ENCODE peak calls at places on chromosome 22, in six cellular contexts. A is suprapubic skin, M is fibroblast of lung, Z is neural progenitor cell, G is stomach, S is brain microvascular endothelial cell. R is an unnamed sample.

GRCh38 chr22:39905686-39906085 is 4.8 kb downstream of the GRAP2 start:
- DNase-seq in M (no peak), G (no peak), S (no peak), Z (no peak), A (no peak), R (no peak)

GRCh38 chr22:25475554-25476022 is 88.9 kb upstream of the GRK3 start:
- DNase-seq in A (no peak), G (no peak), S (peak), M (peak), Z (no peak), R (no peak)

GRCh38 chr22:16789860-16790493 is 35.2 kb downstream of the XKR3 start:
- DNase-seq in G (no peak), A (no peak), M (no peak), Z (no peak), S (no peak), R (no peak)

GRCh38 chr22:49627217-49628181 is 200.2 kb downstream of the BRD1 start:
- DNase-seq in M (no peak), S (no peak), Z (peak), G (no peak), A (peak), R (no peak)

GRCh38 chr22:32473388-32473952 is 1.1 kb upstream of the FBXO7 start:
- DNase-seq in G (no peak), M (peak), Z (peak), A (peak), S (peak), R (peak)

GRCh38 chr22:49238181-49239141 is 589.2 kb downstream of the BRD1 start:
- DNase-seq in G (no peak), A (peak), M (no peak), S (no peak), Z (no peak), R (no peak)

GRCh38 chr22:44669725-44670027 is 32.3 kb upstream of the PRR5 start:
- DNase-seq in S (no peak), G (no peak), A (no peak), M (no peak), Z (peak), R (no peak)

GRCh38 chr22:24383061-24383460 is 44.3 kb upstream of the ADORA2A start:
- DNase-seq in G (no peak), S (no peak), Z (no peak), A (no peak), M (no peak), R (no peak)

GRCh38 chr22:35319244-35319985 is 19.7 kb downstream of the TOM1 start:
- DNase-seq in Z (no peak), A (no peak), M (no peak), S (no peak), G (no peak), R (no peak)

GRCh38 chr22:19571995-19572394 is 47.8 kb upstream of the CLDN5 start:
- DNase-seq in M (no peak), Z (no peak), S (no peak), A (no peak), G (no peak), R (peak)

GRCh38 chr22:50694099-50694498 is 21.5 kb downstream of the SHANK3 start:
- DNase-seq in G (no peak), M (no peak), A (no peak), Z (no peak), S (no peak), R (no peak)

GRCh38 chr22:50243704-50244419 is 961 bp downstream of the TUBGCP6 start:
- DNase-seq in A (no peak), Z (no peak), G (no peak), M (no peak), S (no peak), R (no peak)

GRCh38 chr22:26395926-26396325 is 33.1 kb upstream of the ASPHD2 start:
- DNase-seq in M (no peak), Z (peak), A (no peak), S (no peak), G (no peak), R (no peak)

GRCh38 chr22:23182289-23183106 is 2.2 kb downstream of the BCR start:
- DNase-seq in G (no peak), M (peak), S (no peak), A (no peak), Z (peak), R (peak)

GRCh38 chr22:39577361-39577760 is 6.8 kb downstream of the CACNA1I start:
- DNase-seq in S (no peak), G (no peak), A (no peak), Z (no peak), M (no peak), R (no peak)

GRCh38 chr22:40345801-40346177 is 511 bp upstream of the ADSL start:
- DNase-seq in G (peak), Z (peak), M (peak), A (peak), S (no peak), R (peak)

GRCh38 chr22:50399751-50400331 is 56.7 kb downstream of the PPP6R2 start:
- DNase-seq in Z (peak), G (peak), S (peak), M (no peak), A (no peak), R (peak)

GRCh38 chr22:27804683-27805297 is 3.2 kb upstream of the MN1 start:
- DNase-seq in G (peak), M (peak), A (no peak), Z (peak), S (no peak), R (peak)

GRCh38 chr22:27419473-27419872 is 382.1 kb downstream of the MN1 start:
- DNase-seq in Z (no peak), G (no peak), S (peak), M (peak), A (no peak), R (no peak)

GRCh38 chr22:26786398-26786797 is 129.0 kb downstream of the MIAT start:
- DNase-seq in Z (no peak), S (no peak), A (no peak), M (no peak), G (no peak), R (no peak)

GRCh38 chr22:44440224-44441160 is 57.5 kb downstream of the RTL6 start:
- DNase-seq in Z (peak), A (no peak), G (no peak), S (no peak), M (no peak), R (no peak)

GRCh38 chr22:21652547-21653545 is 10.7 kb downstream of the SDF2L1 start:
- DNase-seq in M (no peak), Z (peak), A (no peak), S (no peak), G (no peak), R (no peak)
- TF ChIP-seq CTCF in M (no peak), Z (no peak), A (no peak), S (peak), G (no peak), R (no peak)

DNA sequence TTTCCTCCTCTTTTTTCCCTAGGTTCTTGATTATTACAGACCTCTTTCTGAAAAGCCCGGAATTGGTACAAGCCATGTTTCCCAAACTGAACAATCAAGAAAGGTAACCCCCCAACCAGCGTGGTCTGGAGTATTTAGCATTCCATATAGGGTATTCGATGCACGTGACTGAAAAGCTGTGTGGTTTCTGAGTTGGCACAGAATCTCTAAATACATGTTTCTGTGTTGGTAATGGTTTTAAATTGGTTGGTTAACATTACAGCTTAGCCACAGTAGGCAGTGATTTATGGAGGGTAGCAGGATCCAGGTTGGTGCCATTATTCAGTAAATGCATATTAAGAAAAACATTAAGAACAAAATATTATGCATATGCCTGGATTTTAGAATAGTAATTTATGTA is 46.8 kb downstream of the ATXN10 start:
- DNase-seq in M (peak), A (no peak), S (no peak), G (no peak), Z (no peak), R (no peak)
- H3K27ac ChIP-seq in M (no peak), A (no peak), S (no peak), G (no peak), Z (no peak), R (no peak)

GRCh38 chr22:41832553-41833368 is at the start of gene SREBF2:
- DNase-seq in G (peak), S (peak), A (peak), M (peak), Z (peak), R (peak)
- TF ChIP-seq CTCF in G (no peak), S (no peak), A (no peak), M (no peak), Z (peak), R (no peak)

GRCh38 chr22:30317778-30318177 is 9.0 kb downstream of the TBC1D10A start:
- DNase-seq in G (no peak), A (no peak), Z (no peak), S (no peak), M (no peak), R (no peak)

GRCh38 chr22:30312053-30312452 is 14.7 kb downstream of the TBC1D10A start:
- DNase-seq in Z (no peak), G (no peak), S (peak), M (peak), A (no peak), R (peak)

GRCh38 chr22:30313527-30314385 is 13.0 kb downstream of the TBC1D10A start:
- DNase-seq in S (no peak), Z (no peak), A (no peak), M (no peak), G (no peak), R (no peak)

GRCh38 chr22:30315962-30316576 is 10.7 kb downstream of the TBC1D10A start:
- DNase-seq in G (no peak), Z (no peak), A (no peak), S (no peak), M (no peak), R (no peak)

GRCh38 chr22:30314918-30315317 is 11.8 kb downstream of the TBC1D10A start:
- DNase-seq in A (no peak), Z (no peak), M (peak), G (no peak), S (no peak), R (no peak)
- H3K27ac ChIP-seq in A (peak), Z (no peak), M (no peak), G (no peak), S (no peak), R (peak)

GRCh38 chr22:38212442-38212841 is 10.6 kb downstream of the MAFF start:
- DNase-seq in A (no peak), M (no peak), G (no peak), S (no peak), Z (no peak), R (no peak)

GRCh38 chr22:38213319-38214247 is 11.8 kb downstream of the MAFF start:
- DNase-seq in S (no peak), Z (no peak), M (no peak), G (no peak), A (no peak), R (no peak)

GRCh38 chr22:38211556-38211955 is 9.8 kb downstream of the MAFF start:
- DNase-seq in Z (no peak), M (no peak), S (no peak), A (no peak), G (no peak), R (no peak)

GRCh38 chr22:38215156-38216038 is 13.6 kb downstream of the MAFF start:
- DNase-seq in M (no peak), S (no peak), Z (no peak), G (no peak), A (no peak), R (no peak)

GRCh38 chr22:38214248-38215056 is 12.7 kb downstream of the MAFF start:
- DNase-seq in A (no peak), Z (peak), S (no peak), G (peak), M (peak), R (no peak)
- TF ChIP-seq CTCF in A (no peak), Z (peak), S (peak), G (no peak), M (peak), R (no peak)